ENCODE peak calls at places on chromosomes 7 and 10, in eight cellular contexts. P is gastrocnemius medialis; K is CD8-positive, alpha-beta T cell; T is GM23338; U is CD8-positive, alpha-beta memory T cell; A is neural progenitor cell; O is Panc1; D is A549. Z is an unnamed sample.

GRCh38 chr7:41110186-41110585 is 592.7 kb downstream of the INHBA start:
- DNase-seq in U (no peak), K (no peak), A (no peak), T (no peak), D (no peak), O (no peak), P (no peak), Z (no peak)

GRCh38 chr7:20958474-20958873 is 171.8 kb upstream of the SP8 start:
- DNase-seq in D (no peak), T (no peak), U (no peak), A (no peak), P (no peak), O (no peak), K (no peak), Z (no peak)

GRCh38 chr10:94578790-94579189 is 33.2 kb downstream of the HELLS start:
- DNase-seq in A (no peak), D (no peak), P (no peak), U (no peak), T (peak), K (no peak), O (no peak), Z (no peak)

GRCh38 chr10:108688314-108688713 is 1235.0 kb downstream of the XPNPEP1 start:
- DNase-seq in U (no peak), P (no peak), T (no peak), O (no peak), D (no peak), A (no peak), K (no peak), Z (no peak)

GRCh38 chr10:68333058-68333395 is 299 bp upstream of the PBLD start:
- DNase-seq in U (no peak), D (no peak), T (no peak), P (no peak), O (no peak), A (no peak), K (no peak), Z (no peak)

GRCh38 chr10:85421421-85421820 is 945.2 kb downstream of the GRID1 start:
- DNase-seq in K (no peak), D (no peak), A (no peak), O (no peak), U (no peak), P (no peak), T (no peak), Z (no peak)

GRCh38 chr10:8722835-8723234 is 668.3 kb downstream of the GATA3 start:
- DNase-seq in T (no peak), O (no peak), D (no peak), K (no peak), A (no peak), P (no peak), U (no peak), Z (no peak)

GRCh38 chr7:816751-817671 is 15.3 kb upstream of the SUN1 start:
- DNase-seq in T (peak), D (peak), A (peak), U (peak), P (no peak), K (no peak), O (no peak), Z (no peak)

GRCh38 chr7:22278660-22279059 is 78.3 kb downstream of the RAPGEF5 start:
- DNase-seq in D (no peak), T (no peak), P (no peak), O (no peak), A (no peak), U (no peak), K (no peak), Z (no peak)

GRCh38 chr10:52077796-52078195 is 236.3 kb upstream of the DKK1 start:
- DNase-seq in P (no peak), A (no peak), D (no peak), O (no peak), K (no peak), T (no peak), U (no peak), Z (no peak)

GRCh38 chr7:139943391-139943790 is 114.3 kb downstream of the TBXAS1 start:
- DNase-seq in T (no peak), O (no peak), U (no peak), A (peak), K (no peak), P (no peak), D (no peak), Z (no peak)

GRCh38 chr10:17835688-17836087 is 26.5 kb downstream of the MRC1 start:
- DNase-seq in A (peak), O (peak), T (peak), U (no peak), D (peak), P (no peak), K (no peak), Z (no peak)

GRCh38 chr10:13758302-13758701 is 171.5 kb downstream of the PRPF18 start:
- DNase-seq in A (peak), T (peak), O (no peak), P (no peak), K (no peak), D (peak), U (no peak), Z (no peak)

GRCh38 chr10:74436523-74437170 is 285.6 kb downstream of the ADK start:
- DNase-seq in D (no peak), K (no peak), A (no peak), T (no peak), O (no peak), P (no peak), U (no peak), Z (no peak)

GRCh38 chr7:29202651-29203069 is 8.1 kb downstream of the CHN2 start:
- DNase-seq in P (peak), U (no peak), A (no peak), K (no peak), T (no peak), O (no peak), D (no peak), Z (no peak)

GRCh38 chr10:30540286-30540685 is 89.3 kb downstream of the LYZL2 start:
- DNase-seq in K (no peak), P (no peak), T (no peak), O (no peak), U (no peak), D (no peak), A (no peak), Z (no peak)

DNA sequence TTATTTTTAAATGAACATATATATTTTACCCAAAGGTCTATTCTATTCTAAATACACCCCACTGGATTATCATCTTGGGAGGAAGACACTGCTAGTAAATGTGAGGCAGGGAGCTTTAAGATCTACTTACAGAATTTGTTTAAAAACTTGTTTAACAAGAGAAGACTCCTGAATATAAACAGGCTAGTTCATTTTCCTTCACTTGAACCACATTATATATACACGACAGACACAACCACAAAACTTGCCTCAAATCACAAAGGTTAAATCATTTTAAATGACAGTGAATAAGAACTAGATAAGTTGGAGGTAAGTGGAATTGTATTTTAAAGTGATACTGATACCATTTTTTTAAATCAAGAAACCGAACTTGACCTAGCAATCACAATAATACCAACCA is 109.2 kb downstream of the ATE1 start:
- DNase-seq in T (no peak), P (no peak), K (no peak), A (no peak), D (no peak), U (no peak), O (no peak), Z (no peak)
- H3K27ac ChIP-seq in T (no peak), P (no peak), K (no peak), A (no peak), D (no peak), U (no peak), O (no peak), Z (no peak)

DNA sequence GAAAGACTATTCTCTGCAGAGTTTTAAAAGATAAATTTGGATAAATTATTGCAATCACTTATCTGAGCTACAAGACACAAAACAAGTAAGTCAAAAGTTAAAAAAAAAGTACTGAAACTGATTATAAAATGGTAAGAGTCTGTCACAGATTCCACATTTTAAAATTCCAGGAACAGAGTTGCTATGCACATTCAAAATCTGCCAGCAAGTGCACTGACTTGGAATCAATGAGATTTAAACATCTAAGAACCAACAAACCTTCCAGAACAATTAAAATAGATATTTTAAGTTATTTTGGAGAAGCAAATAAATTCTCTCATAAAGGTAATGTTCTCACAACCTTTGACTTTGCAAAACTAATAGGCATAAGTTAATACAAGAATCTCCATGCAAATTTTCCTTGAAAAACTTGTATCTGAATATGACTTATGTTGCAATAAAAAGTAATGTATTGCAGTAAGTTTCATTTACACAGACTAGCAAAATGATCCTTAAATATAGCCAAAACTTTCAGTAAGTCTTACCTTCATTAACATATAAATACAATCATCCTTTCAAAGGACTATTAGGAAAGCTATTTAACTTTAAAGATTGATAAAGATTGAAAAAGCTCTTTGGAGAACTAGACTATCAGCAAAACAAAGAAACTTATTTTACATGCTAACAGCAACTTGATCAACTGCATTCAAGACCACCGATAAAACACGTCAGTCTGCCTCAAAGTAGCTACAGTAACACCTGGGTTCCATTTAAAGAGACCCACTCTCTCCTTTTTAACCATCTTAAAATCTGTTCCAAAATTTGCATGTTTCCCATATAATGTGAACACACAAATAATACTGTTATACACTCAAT is 4.4 kb downstream of the ETV1 start:
- DNase-seq in U (no peak), T (peak), P (no peak), D (no peak), K (no peak), O (no peak), A (peak), Z (no peak)
- H3K4me3 ChIP-seq in U (no peak), T (peak), P (no peak), D (no peak), K (no peak), O (no peak), A (peak), Z (no peak)

DNA sequence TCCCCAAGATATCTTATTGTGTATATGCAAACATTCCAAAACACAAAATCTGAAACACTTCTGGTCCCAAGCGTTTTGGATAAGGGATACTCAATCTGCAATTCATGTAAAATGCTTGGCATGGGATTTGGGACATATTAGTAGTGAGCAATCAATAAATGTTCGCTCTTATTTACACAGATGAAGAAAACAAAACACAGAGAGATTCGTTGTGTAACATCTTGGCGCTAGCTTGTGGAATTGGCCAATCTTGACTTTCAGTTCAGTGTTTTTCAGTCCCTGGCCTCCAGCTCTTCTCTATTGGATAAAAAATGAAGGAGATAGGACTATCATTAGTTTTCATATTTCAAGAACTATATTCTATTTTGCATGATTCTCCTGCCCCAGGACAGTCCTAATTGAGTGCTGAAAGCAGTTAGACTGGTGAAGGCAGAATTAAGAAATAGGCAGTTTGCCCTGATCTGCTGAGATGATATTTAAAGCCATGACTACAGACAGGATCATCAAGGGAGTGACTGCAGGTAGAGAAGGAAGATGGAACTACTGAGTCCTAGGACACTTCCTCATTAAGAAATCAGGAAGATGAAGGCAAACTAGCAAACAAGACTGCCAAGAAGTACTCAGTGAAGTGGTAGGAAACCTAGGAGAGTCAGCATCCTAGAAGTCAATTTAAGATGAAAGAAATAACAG is 1.8 kb downstream of the PNLIPRP3 start:
- DNase-seq in P (no peak), O (no peak), T (no peak), D (no peak), K (no peak), A (no peak), U (no peak), Z (no peak)
- H3K27ac ChIP-seq in P (no peak), O (no peak), T (no peak), D (no peak), K (no peak), A (no peak), U (no peak), Z (no peak)

GRCh38 chr10:121460733-121461132 is 137.5 kb downstream of the FGFR2 start:
- DNase-seq in A (no peak), D (no peak), K (no peak), U (no peak), T (no peak), O (no peak), P (no peak), Z (no peak)
- H3K4me3 ChIP-seq in A (no peak), D (no peak), K (no peak), U (no peak), T (no peak), O (no peak), P (no peak), Z (no peak)

DNA sequence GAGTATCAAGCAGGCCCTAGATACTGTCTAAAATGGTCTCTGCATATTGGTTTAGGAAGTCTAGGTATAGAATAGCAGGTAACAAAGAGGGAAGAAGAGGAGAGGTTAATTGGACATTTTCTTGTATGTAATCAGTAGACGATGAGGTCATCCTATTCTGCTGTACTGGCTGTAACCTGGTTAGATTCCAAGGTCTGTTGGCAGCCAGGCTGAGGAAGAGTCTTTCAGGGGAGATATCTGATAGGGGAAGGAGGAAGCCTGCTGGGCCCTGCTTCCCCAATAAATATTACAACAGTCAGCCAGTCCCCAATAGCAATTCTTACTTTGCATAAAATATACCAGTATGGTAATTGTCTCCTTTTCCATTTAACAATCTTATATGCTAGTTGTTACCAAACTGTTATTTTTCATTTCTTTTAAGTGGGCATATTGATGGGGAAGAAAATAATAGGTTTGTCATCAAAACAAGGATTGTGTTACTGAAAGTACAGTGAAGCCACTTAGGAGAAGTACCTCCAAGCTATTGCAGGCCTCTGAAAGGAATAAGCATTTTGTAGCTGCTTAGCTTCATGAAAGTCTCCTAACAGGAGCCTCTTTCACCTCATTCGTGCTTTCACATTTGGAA is 186.4 kb downstream of the LRRC4 start:
- DNase-seq in P (peak), A (no peak), K (no peak), U (no peak), O (no peak), T (no peak), D (no peak), Z (no peak)
- H3K27ac ChIP-seq in P (peak), A (no peak), K (no peak), U (no peak), O (no peak), T (no peak), D (no peak), Z (no peak)

GRCh38 chr7:47539398-47540052 is 42.4 kb downstream of the TNS3 start:
- DNase-seq in U (no peak), A (no peak), P (no peak), K (no peak), D (peak), T (peak), O (no peak), Z (no peak)

GRCh38 chr7:47538846-47539311 is 43.0 kb downstream of the TNS3 start:
- DNase-seq in T (no peak), A (no peak), U (no peak), O (no peak), D (peak), K (no peak), P (no peak), Z (no peak)

GRCh38 chr7:47540387-47541093 is 41.4 kb downstream of the TNS3 start:
- DNase-seq in U (no peak), D (no peak), P (no peak), O (no peak), K (no peak), A (no peak), T (no peak), Z (no peak)

GRCh38 chr7:47542051-47542450 is 39.9 kb downstream of the TNS3 start:
- DNase-seq in U (no peak), A (no peak), T (no peak), K (no peak), D (no peak), O (no peak), P (no peak), Z (no peak)

GRCh38 chr7:47540053-47540386 is 41.9 kb downstream of the TNS3 start:
- DNase-seq in O (no peak), T (no peak), U (no peak), P (no peak), A (no peak), K (no peak), D (no peak), Z (no peak)
- H3K4me3 ChIP-seq in O (no peak), T (no peak), U (no peak), P (no peak), A (no peak), K (no peak), D (no peak), Z (no peak)

DNA sequence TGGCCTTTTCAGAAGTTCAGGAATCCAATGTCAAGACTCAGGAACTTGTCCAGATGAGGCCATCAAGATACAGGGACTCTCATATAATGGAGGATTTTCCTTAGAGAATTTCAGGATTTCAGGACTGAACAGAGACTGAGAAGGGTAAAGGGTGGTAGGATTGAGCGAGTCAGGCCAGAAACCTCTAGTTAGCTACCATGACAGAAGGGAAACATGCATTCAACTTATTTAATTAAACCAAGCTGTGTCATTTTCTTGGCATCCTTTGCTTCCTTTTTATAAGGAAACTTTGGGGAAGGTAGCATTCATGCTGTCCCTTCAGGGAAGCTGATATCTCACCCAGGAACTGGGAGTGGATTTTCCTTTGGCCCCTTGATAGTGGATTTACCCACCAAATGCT is 104.7 kb downstream of the CXCL12 start:
- DNase-seq in T (no peak), D (no peak), U (no peak), P (no peak), A (no peak), O (no peak), K (no peak), Z (no peak)
- H3K27ac ChIP-seq in T (no peak), D (no peak), U (no peak), P (no peak), A (no peak), O (no peak), K (no peak), Z (peak)

DNA sequence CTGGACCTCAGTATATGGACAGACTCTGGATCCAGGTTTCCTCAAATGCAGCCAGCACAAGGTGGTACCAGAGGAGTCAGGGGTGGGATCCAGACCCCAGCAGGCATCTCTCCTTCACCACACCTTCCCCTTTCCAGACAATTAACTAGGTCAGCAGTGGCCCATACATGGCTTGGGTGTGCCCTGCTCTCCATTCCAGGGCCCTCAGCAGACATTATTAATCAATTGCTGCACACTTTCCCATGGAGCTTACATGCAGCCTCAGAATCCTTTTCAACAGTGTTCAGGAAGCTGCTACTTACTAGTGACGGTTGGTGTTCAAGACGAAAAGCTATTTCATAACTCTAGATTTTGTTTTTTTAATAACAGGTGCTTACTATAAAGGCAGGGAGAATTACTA is 6.0 kb downstream of the COL13A1 start:
- DNase-seq in D (peak), P (no peak), U (no peak), T (peak), O (no peak), A (no peak), K (no peak), Z (no peak)
- H3K4me3 ChIP-seq in D (no peak), P (no peak), U (no peak), T (no peak), O (no peak), A (no peak), K (no peak), Z (no peak)

Z was measured in tibial artery.